ENCODE peak calls at places on chromosome 3, in six cellular contexts. Y is sigmoid colon, R is heart right ventricle, V is Panc1, F is kidney, O is psoas muscle. P is an unnamed sample. For H3K4me1, the result is how much of the 10 kb centered on the place peaks cover.

GRCh38 chr3:160370987-160371857 is 27.8 kb downstream of the IFT80 start:
- DNase-seq in Y (no peak), R (no peak), V (no peak), F (no peak), O (no peak), P (no peak)

GRCh38 chr3:52402706-52403270 is 42.1 kb downstream of the SEMA3G start:
- DNase-seq in Y (peak), R (no peak), V (no peak), F (peak), O (no peak), P (peak)

GRCh38 chr3:54826255-54826691 is 101.6 kb downstream of the LRTM1 start:
- DNase-seq in Y (no peak), R (no peak), V (no peak), F (no peak), O (no peak), P (no peak)

GRCh38 chr3:168517514-168518071 is 421.9 kb upstream of the GOLIM4 start:
- DNase-seq in Y (no peak), R (no peak), V (no peak), F (no peak), O (no peak), P (no peak)

GRCh38 chr3:35635931-35636683 is 3.2 kb upstream of the ARPP21 start:
- DNase-seq in Y (no peak), R (no peak), V (no peak), F (no peak), O (no peak), P (no peak)

GRCh38 chr3:44906997-44907396 is 32.6 kb downstream of the TGM4 start:
- DNase-seq in Y (no peak), R (no peak), V (no peak), F (no peak), O (no peak), P (no peak)

GRCh38 chr3:194133661-194134230 is 2.2 kb upstream of the HES1 start:
- DNase-seq in Y (peak), R (peak), V (no peak), F (peak), O (peak), P (peak)

GRCh38 chr3:106140471-106140870 is 271.7 kb upstream of the CBLB start:
- DNase-seq in Y (no peak), R (no peak), V (no peak), F (no peak), O (no peak), P (no peak)

GRCh38 chr3:89320186-89320585 is 212.8 kb downstream of the EPHA3 start:
- DNase-seq in Y (no peak), R (no peak), V (no peak), F (no peak), O (no peak), P (no peak)

GRCh38 chr3:58529516-58530353 is 7.3 kb downstream of the ACOX2 start:
- DNase-seq in Y (no peak), R (no peak), V (no peak), F (peak), O (no peak), P (no peak)

GRCh38 chr3:192422998-192423349 is 304.4 kb downstream of the FGF12 start:
- DNase-seq in Y (no peak), R (no peak), V (no peak), F (no peak), O (no peak), P (no peak)

GRCh38 chr3:5277612-5278236 is 90.2 kb downstream of the EDEM1 start:
- DNase-seq in Y (no peak), R (no peak), V (no peak), F (no peak), O (no peak), P (no peak)

GRCh38 chr3:44442591-44443309 is 34.7 kb downstream of the ZNF445 start:
- DNase-seq in Y (no peak), R (no peak), V (no peak), F (no peak), O (no peak), P (no peak)

GRCh38 chr3:12707425-12707824 is 43.5 kb upstream of the RAF1 start:
- DNase-seq in Y (no peak), R (no peak), V (no peak), F (no peak), O (peak), P (no peak)

GRCh38 chr3:137134431-137134830 is 176.6 kb downstream of the IL20RB start:
- DNase-seq in Y (no peak), R (no peak), V (no peak), F (no peak), O (no peak), P (no peak)

GRCh38 chr3:172171396-172172075 is 132.2 kb downstream of the FNDC3B start:
- DNase-seq in Y (no peak), R (no peak), V (no peak), F (no peak), O (no peak), P (no peak)

GRCh38 chr3:65285956-65286355 is 598.2 kb upstream of the ADAMTS9 start:
- DNase-seq in Y (no peak), R (no peak), V (no peak), F (no peak), O (no peak), P (no peak)

GRCh38 chr3:42264399-42265058 is 1.5 kb downstream of the CCK start:
- DNase-seq in Y (peak), R (no peak), V (no peak), F (peak), O (peak), P (no peak)

GRCh38 chr3:121735047-121735696 is 14.4 kb downstream of the GOLGB1 start:
- DNase-seq in Y (no peak), R (no peak), V (no peak), F (no peak), O (no peak), P (no peak)

GRCh38 chr3:45480218-45480617 is 91.8 kb downstream of the LARS2 start:
- DNase-seq in Y (no peak), R (no peak), V (no peak), F (no peak), O (no peak), P (no peak)

GRCh38 chr3:160372780-160373179 is 26.2 kb downstream of the IFT80 start:
- DNase-seq in Y (no peak), R (no peak), V (peak), F (no peak), O (no peak), P (no peak)

GRCh38 chr3:143011705-143012104 is 10.3 kb downstream of the U2SURP start:
- DNase-seq in Y (no peak), R (no peak), V (no peak), F (no peak), O (no peak), P (no peak)

GRCh38 chr3:18288243-18288642 is 136.9 kb downstream of the SATB1 start:
- DNase-seq in Y (no peak), R (no peak), V (no peak), F (no peak), O (no peak), P (no peak)

GRCh38 chr3:135412475-135412874 is 553.1 kb upstream of the PPP2R3A start:
- DNase-seq in Y (no peak), R (no peak), V (no peak), F (peak), O (no peak), P (no peak)

GRCh38 chr3:113914646-113915045 is 33.2 kb upstream of the ZDHHC23 start:
- DNase-seq in Y (no peak), R (no peak), V (no peak), F (no peak), O (no peak), P (no peak)

GRCh38 chr3:126179825-126180476 is 435 bp downstream of the ALDH1L1 start:
- DNase-seq in Y (peak), R (peak), V (no peak), F (peak), O (peak), P (peak)

GRCh38 chr3:123559040-123559861 is 25.6 kb downstream of the HACD2 start:
- DNase-seq in Y (no peak), R (no peak), V (no peak), F (no peak), O (no peak), P (no peak)
- H3K27ac ChIP-seq in Y (no peak), R (no peak), V (no peak), F (no peak), O (no peak), P (no peak)

GRCh38 chr3:66501483-66502266 is 853 bp upstream of the LRIG1 start:
- DNase-seq in Y (no peak), R (no peak), V (no peak), F (peak), O (no peak), P (no peak)

GRCh38 chr3:66497982-66498671 is 2.7 kb downstream of the LRIG1 start:
- DNase-seq in Y (no peak), R (no peak), V (no peak), F (no peak), O (no peak), P (no peak)

GRCh38 chr3:66498718-66499611 is 1.9 kb downstream of the LRIG1 start:
- DNase-seq in Y (peak), R (peak), V (no peak), F (peak), O (peak), P (no peak)

GRCh38 chr3:66500575-66501482 is at the start of gene LRIG1:
- DNase-seq in Y (peak), R (peak), V (peak), F (peak), O (peak), P (peak)

GRCh38 chr3:66499881-66500574 is 794 bp downstream of the LRIG1 start:
- DNase-seq in Y (peak), R (peak), V (no peak), F (peak), O (peak), P (peak)
- H3K4me1 ChIP-seq in Y (half or more), R (under half), V (under half), F (under half), O (under half), P (under half)

GRCh38 chr3:179933079-179933478 is 103.7 kb downstream of the PEX5L start:
- DNase-seq in Y (no peak), R (no peak), V (no peak), F (no peak), O (no peak), P (no peak)

GRCh38 chr3:179929091-179929529 is 107.6 kb downstream of the PEX5L start:
- DNase-seq in Y (no peak), R (no peak), V (peak), F (no peak), O (peak), P (no peak)

DNA sequence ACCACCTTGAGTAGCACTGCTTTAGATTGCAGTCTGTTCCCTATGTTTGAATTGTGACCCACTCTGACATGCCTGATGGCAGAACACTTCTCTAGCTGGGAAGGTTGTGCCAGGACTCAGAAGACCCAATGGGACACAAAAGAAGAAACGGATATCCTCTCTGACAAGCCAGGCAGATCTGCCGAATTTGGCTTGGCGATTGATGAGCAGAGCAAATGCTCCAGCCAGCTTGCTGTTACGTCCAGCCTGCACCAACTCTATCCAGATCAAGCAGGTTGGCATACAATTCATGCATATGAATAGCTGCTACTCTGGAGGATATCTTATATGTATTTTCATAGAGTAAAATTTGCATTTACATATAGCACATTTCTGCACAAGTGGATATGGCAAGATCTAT is 102.9 kb downstream of the PEX5L start:
- DNase-seq in Y (no peak), R (no peak), V (no peak), F (no peak), O (no peak), P (no peak)
- H3K27ac ChIP-seq in Y (no peak), R (no peak), V (no peak), F (no peak), O (no peak), P (no peak)

GRCh38 chr3:174408310-174408709 is 450.8 kb upstream of the NAALADL2 start:
- DNase-seq in Y (no peak), R (no peak), V (no peak), F (peak), O (no peak), P (no peak)
- H3K4me1 ChIP-seq in Y (under half), R (under half), V (under half), F (under half), O (under half), P (under half)

DNA sequence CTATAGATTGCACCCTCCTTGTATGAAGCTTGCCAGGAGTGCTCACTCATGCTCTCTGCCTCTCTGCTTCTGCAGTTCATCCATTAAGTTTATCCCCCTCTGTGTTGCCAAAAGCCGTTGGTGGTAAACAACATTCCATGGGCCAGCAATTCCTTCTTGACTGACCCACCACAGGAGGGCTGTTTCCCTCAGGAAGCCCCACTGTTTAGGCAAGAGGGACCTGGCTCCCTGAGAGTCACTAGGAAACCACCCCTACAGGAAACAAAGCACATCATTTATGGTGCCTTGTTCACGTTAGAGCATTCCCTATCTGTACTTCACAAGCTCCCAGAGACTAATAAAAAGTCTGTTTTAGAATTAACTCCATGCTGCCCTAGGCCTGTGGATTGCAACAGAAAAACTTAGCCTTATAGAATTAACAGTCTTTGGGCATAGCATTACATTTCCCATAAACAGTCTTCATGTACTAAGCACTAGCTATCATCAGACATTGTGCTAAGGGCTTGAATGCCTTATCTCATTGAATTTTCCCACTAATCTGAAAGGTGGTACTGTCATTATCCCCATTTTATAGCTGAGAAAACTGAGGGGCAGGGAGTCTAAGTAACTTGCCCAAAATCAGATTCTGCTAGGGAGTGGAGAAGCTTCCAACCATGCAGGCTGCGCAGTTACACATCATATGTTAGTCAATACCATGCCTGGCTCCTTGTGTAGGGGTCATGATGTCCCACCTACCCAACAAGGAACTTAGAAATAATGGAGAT is 149.9 kb downstream of the SHQ1 start:
- DNase-seq in Y (no peak), R (no peak), V (no peak), F (no peak), O (no peak), P (no peak)
- H3K27ac ChIP-seq in Y (no peak), R (no peak), V (no peak), F (no peak), O (no peak), P (no peak)

P was measured in aorta.